ENCODE peak calls at places on chromosomes 6 and 20, in four cellular contexts. C is AG04450, U is esophagus muscularis mucosa, A is MV-4-11. O is an unnamed sample.

GRCh38 chr20:45969712-45970634 is 2.0 kb downstream of the ZNF335 start:
- DNase-seq in C (peak), A (peak), U (no peak), O (no peak)

GRCh38 chr6:33679761-33680160 is 31.7 kb downstream of the UQCC2 start:
- DNase-seq in A (no peak), C (no peak), U (no peak), O (no peak)

GRCh38 chr20:6595704-6596103 is 171.8 kb upstream of the BMP2 start:
- DNase-seq in C (no peak), A (no peak), U (peak), O (no peak)

GRCh38 chr6:135820340-135820739 is 31.2 kb upstream of the PDE7B start:
- DNase-seq in A (no peak), U (no peak), C (no peak), O (peak)

GRCh38 chr20:62832212-62832922 is 15.5 kb downstream of the COL9A3 start:
- DNase-seq in A (peak), U (no peak), C (no peak), O (peak)

GRCh38 chr6:24495516-24495847 is 713 bp downstream of the ALDH5A1 start:
- DNase-seq in U (no peak), A (peak), C (no peak), O (peak)

GRCh38 chr20:61486198-61486597 is 234.1 kb downstream of the CDH4 start:
- DNase-seq in U (no peak), A (no peak), C (no peak), O (no peak)

GRCh38 chr6:163991326-163991725 is 576.8 kb downstream of the QKI start:
- DNase-seq in C (no peak), U (peak), A (no peak), O (no peak)

GRCh38 chr6:139418426-139419132 is 44.1 kb upstream of the CITED2 start:
- DNase-seq in A (no peak), C (no peak), U (no peak), O (no peak)

GRCh38 chr6:151551223-151551857 is 57.5 kb downstream of the CCDC170 start:
- DNase-seq in U (no peak), A (peak), C (no peak), O (no peak)

GRCh38 chr20:20225325-20225724 is 142.6 kb upstream of the INSM1 start:
- DNase-seq in C (no peak), U (no peak), A (no peak), O (no peak)

GRCh38 chr6:20879526-20879925 is 345.3 kb downstream of the CDKAL1 start:
- DNase-seq in A (no peak), C (no peak), U (no peak), O (no peak)

GRCh38 chr6:48098923-48099322 is 12.1 kb downstream of the PTCHD4 start:
- DNase-seq in A (no peak), C (no peak), U (no peak), O (no peak)

GRCh38 chr20:39451386-39451785 is 489.2 kb downstream of the DHX35 start:
- DNase-seq in C (no peak), U (no peak), A (peak), O (no peak)

GRCh38 chr6:24313477-24314141 is 44.2 kb downstream of the DCDC2 start:
- DNase-seq in A (no peak), U (no peak), C (peak), O (no peak)

GRCh38 chr6:6696867-6697531 is 108.5 kb downstream of the LY86 start:
- DNase-seq in C (no peak), A (peak), U (no peak), O (peak)